ENCODE peak calls at places on chromosomes 3 and 15, in six cellular contexts. G is GM12865, L is SHP77, X is Kasumi-1, P is cardiac fibroblast, U is kidney glomerular epithelial cell. O is an unnamed sample.

GRCh38 chr3:39150803-39151631 is 2.4 kb downstream of the CSRNP1 start:
- DNase-seq in G (peak), L (no peak), X (peak), P (peak), U (peak), O (peak)

GRCh38 chr3:35800960-35801459 is 161.7 kb downstream of the ARPP21 start:
- DNase-seq in G (no peak), L (no peak), X (no peak), P (no peak), U (no peak), O (no peak)

GRCh38 chr15:48896775-48897143 is 18.8 kb downstream of the EID1 start:
- DNase-seq in G (no peak), L (no peak), X (no peak), P (no peak), U (no peak), O (no peak)

GRCh38 chr3:20057612-20058180 is 17.4 kb downstream of the KAT2B start:
- DNase-seq in G (no peak), L (no peak), X (no peak), P (peak), U (no peak), O (no peak)

GRCh38 chr3:58391156-58391865 is 42.3 kb downstream of the PDHB start:
- DNase-seq in G (no peak), L (no peak), X (no peak), P (peak), U (no peak), O (peak)

GRCh38 chr3:14338898-14339458 is 63.4 kb upstream of the SLC6A6 start:
- DNase-seq in G (no peak), L (no peak), X (no peak), P (no peak), U (no peak), O (no peak)

GRCh38 chr15:91021516-91022074 is 799 bp downstream of the VPS33B start:
- DNase-seq in G (no peak), L (no peak), X (no peak), P (peak), U (peak), O (no peak)

GRCh38 chr3:195873971-195874370 is 34.4 kb downstream of the TNK2 start:
- DNase-seq in G (no peak), L (no peak), X (no peak), P (peak), U (no peak), O (no peak)

GRCh38 chr3:72408983-72409779 is 439.1 kb downstream of the SHQ1 start:
- DNase-seq in G (no peak), L (no peak), X (no peak), P (no peak), U (no peak), O (no peak)

GRCh38 chr15:99476413-99477222 is 89.2 kb upstream of the MEF2A start:
- DNase-seq in G (peak), L (peak), X (peak), P (peak), U (peak), O (peak)

GRCh38 chr15:99181544-99181943 is 67.8 kb downstream of the TTC23 start:
- DNase-seq in G (no peak), L (no peak), X (no peak), P (peak), U (no peak), O (no peak)

GRCh38 chr3:127226451-127226850 is 33.5 kb downstream of the PRR23E start:
- DNase-seq in G (no peak), L (no peak), X (peak), P (no peak), U (no peak), O (no peak)

GRCh38 chr15:61051570-61052031 is 177.5 kb downstream of the RORA start:
- DNase-seq in G (no peak), L (peak), X (no peak), P (peak), U (peak), O (peak)

GRCh38 chr3:9428411-9428810 is 31.0 kb downstream of the SETD5 start:
- DNase-seq in G (no peak), L (no peak), X (no peak), P (no peak), U (no peak), O (no peak)

GRCh38 chr3:98809561-98809960 is 46.4 kb downstream of the ST3GAL6 start:
- DNase-seq in G (no peak), L (no peak), X (no peak), P (peak), U (no peak), O (peak)

GRCh38 chr3:68620211-68620610 is 312.1 kb downstream of the TAFA4 start:
- DNase-seq in G (no peak), L (no peak), X (no peak), P (no peak), U (no peak), O (no peak)

GRCh38 chr15:59232476-59232875 is 25.8 kb downstream of the LDHAL6B start:
- DNase-seq in G (no peak), L (no peak), X (no peak), P (peak), U (peak), O (peak)

GRCh38 chr3:71450985-71451560 is 132.5 kb downstream of the FOXP1 start:
- DNase-seq in G (no peak), L (no peak), X (no peak), P (no peak), U (no peak), O (no peak)

GRCh38 chr3:37631686-37632085 is 230.0 kb upstream of the CTDSPL start:
- DNase-seq in G (no peak), L (no peak), X (no peak), P (no peak), U (no peak), O (no peak)

GRCh38 chr3:3127432-3128010 is 781 bp downstream of the TRNT1 start:
- DNase-seq in G (peak), L (peak), X (peak), P (no peak), U (no peak), O (no peak)

GRCh38 chr3:128547368-128547987 is 54.5 kb upstream of the GATA2 start:
- DNase-seq in G (no peak), L (peak), X (no peak), P (peak), U (no peak), O (no peak)

GRCh38 chr15:41462396-41462795 is 31.3 kb upstream of the ITPKA start:
- DNase-seq in G (no peak), L (no peak), X (no peak), P (no peak), U (no peak), O (no peak)

GRCh38 chr3:54622688-54623087 is 305.2 kb downstream of the LRTM1 start:
- DNase-seq in G (no peak), L (no peak), X (no peak), P (no peak), U (no peak), O (no peak)

GRCh38 chr3:127590282-127590592 is 296 bp downstream of the TPRA1 start:
- DNase-seq in G (no peak), L (no peak), X (no peak), P (no peak), U (no peak), O (no peak)

GRCh38 chr15:100448481-100448880 is 80.3 kb downstream of the CERS3 start:
- DNase-seq in G (no peak), L (no peak), X (no peak), P (no peak), U (no peak), O (no peak)

GRCh38 chr3:136239094-136239493 is 11.0 kb upstream of the PCCB start:
- DNase-seq in G (no peak), L (no peak), X (no peak), P (no peak), U (no peak), O (peak)

GRCh38 chr3:72150634-72151412 is 365.9 kb upstream of the PROK2 start:
- DNase-seq in G (no peak), L (no peak), X (no peak), P (no peak), U (no peak), O (no peak)

GRCh38 chr3:172846706-172847105 is 96.2 kb downstream of the ECT2 start:
- DNase-seq in G (no peak), L (no peak), X (no peak), P (peak), U (peak), O (no peak)

GRCh38 chr3:114804099-114804498 is 343.0 kb downstream of the ZBTB20 start:
- DNase-seq in G (peak), L (no peak), X (no peak), P (no peak), U (no peak), O (no peak)

GRCh38 chr3:16848007-16848406 is 36.7 kb upstream of the PLCL2 start:
- DNase-seq in G (peak), L (no peak), X (no peak), P (no peak), U (no peak), O (no peak)

GRCh38 chr15:77759896-77760592 is 127.3 kb upstream of the LINGO1 start:
- DNase-seq in G (no peak), L (no peak), X (no peak), P (no peak), U (no peak), O (no peak)

GRCh38 chr3:197847866-197848401 is 56.9 kb downstream of the LRCH3 start:
- DNase-seq in G (peak), L (no peak), X (peak), P (no peak), U (peak), O (peak)

GRCh38 chr15:65931221-65931620 is 61.9 kb downstream of the RAB11A start:
- DNase-seq in G (no peak), L (no peak), X (no peak), P (no peak), U (no peak), O (no peak)

GRCh38 chr3:152405915-152406802 is 137.4 kb downstream of the MBNL1 start:
- DNase-seq in G (no peak), L (peak), X (no peak), P (peak), U (peak), O (no peak)